ENCODE peak calls at places on chromosomes 2 and 18, in ten cellular contexts. U is pancreas, Z is choroid plexus epithelial cell, W is tibial artery, E is AG09309, S is WERI-Rb-1, L is fibroblast of mammary gland, D is lower leg skin, T is left ventricle myocardium inferior, H is uterus. P is an unnamed sample.
A peak's percentile ranks its signal among the peaks of the same experiment; 100 is the strongest.

GRCh38 chr2:36354816-36355156 is 792 bp upstream of the CRIM1 start:
- DNase-seq in W (no peak), D (no peak), H (no peak), U (no peak), E (no peak), T (no peak), Z (no peak), S (no peak), L (no peak), P (no peak)

GRCh38 chr2:5661362-5661761 is 30.8 kb upstream of the SOX11 start:
- DNase-seq in H (no peak), L (no peak), T (no peak), E (no peak), W (no peak), S (no peak), D (no peak), Z (no peak), U (no peak), P (no peak)

GRCh38 chr2:29082804-29083495 is 8.6 kb upstream of the PCARE start:
- DNase-seq in H (no peak), S (no peak), E (no peak), W (no peak), U (no peak), L (no peak), Z (no peak), D (no peak), T (no peak), P (no peak)

GRCh38 chr18:57801379-57802165 is 1.5 kb downstream of the ATP8B1 start:
- DNase-seq in H (no peak), W (peak; percentile 76), S (peak; percentile 33), E (no peak), L (no peak), T (no peak), Z (peak; percentile 28), U (peak; percentile 64), D (no peak), P (no peak)

GRCh38 chr2:36706451-36706850 is 9.9 kb downstream of the VIT start:
- DNase-seq in U (no peak), Z (no peak), H (no peak), S (no peak), L (peak; percentile 65), E (no peak), D (no peak), W (no peak), T (no peak), P (no peak)

GRCh38 chr2:74530239-74531161 is 767 bp downstream of the HTRA2 start:
- DNase-seq in D (no peak), H (no peak), U (peak; percentile 75), S (peak; percentile 66), T (no peak), L (peak; percentile 47), E (no peak), W (no peak), Z (peak; percentile 54), P (no peak)

GRCh38 chr2:190574169-190574568 is 39.6 kb upstream of the NEMP2 start:
- DNase-seq in T (no peak), H (no peak), E (no peak), L (peak; percentile 29), W (no peak), Z (peak; percentile 61), D (no peak), U (no peak), S (no peak), P (peak; percentile 62)

GRCh38 chr2:67600472-67600871 is 203.3 kb downstream of the ETAA1 start:
- DNase-seq in Z (no peak), S (no peak), E (no peak), W (no peak), H (no peak), L (no peak), T (no peak), D (no peak), U (no peak), P (no peak)

GRCh38 chr2:47354013-47354816 is 48.7 kb upstream of the MSH2 start:
- DNase-seq in W (no peak), E (no peak), L (peak; percentile 80), H (no peak), T (no peak), S (no peak), D (no peak), U (no peak), Z (peak; percentile 65), P (peak; percentile 56)
- H3K4me3 ChIP-seq in W (no peak overlapping the region), E (no peak overlapping the region), L (no peak overlapping the region), H (no peak overlapping the region), T (no peak overlapping the region), S (no peak overlapping the region), D (no peak overlapping the region), U (no peak overlapping the region), Z (no peak overlapping the region), P (no peak overlapping the region)

GRCh38 chr2:120741514-120742448 is 6.1 kb downstream of the GLI2 start:
- DNase-seq in D (no peak), W (peak; percentile 64), H (no peak), U (peak; percentile 75), E (no peak), Z (no peak), T (no peak), L (no peak), S (no peak), P (no peak)
- H3K4me3 ChIP-seq in D (peak overlapping the region; percentile 17), W (peak overlapping the region; percentile 43), H (no peak overlapping the region), U (no peak overlapping the region), E (peak overlapping the region; percentile 33), Z (peak overlapping the region; percentile 62), T (peak overlapping the region; percentile 61), L (peak overlapping the region; percentile 27), S (peak overlapping the region; percentile 33), P (no peak overlapping the region)

DNA sequence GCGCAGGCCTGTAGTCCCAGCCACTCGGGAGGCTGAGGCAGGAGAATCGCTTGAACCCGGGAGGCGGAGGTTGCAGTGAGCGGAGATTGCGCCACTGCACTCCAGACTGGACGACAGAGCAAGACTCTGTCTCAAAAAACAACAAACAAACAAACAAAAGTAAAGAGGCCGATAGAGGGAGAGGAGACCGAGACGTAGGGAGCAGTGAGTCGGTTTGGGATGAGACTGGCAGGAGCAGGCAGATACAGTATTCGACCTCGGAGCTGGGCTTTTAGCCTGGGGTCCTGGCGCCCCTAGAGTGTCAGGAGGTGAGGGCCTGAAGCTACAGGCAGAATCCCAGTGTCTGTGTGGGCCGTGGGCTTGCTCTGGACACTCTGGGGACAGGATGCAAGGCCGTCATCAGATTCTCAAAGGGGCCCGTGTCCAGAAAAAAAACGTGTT is 51.2 kb downstream of the SLC4A1AP start:
- DNase-seq in H (no peak), L (no peak), U (no peak), S (no peak), Z (no peak), W (no peak), D (no peak), E (no peak), T (no peak), P (no peak)
- H3K4me3 ChIP-seq in H (peak overlapping the region; percentile 25), L (peak overlapping the region; percentile 42), U (no peak overlapping the region), S (peak overlapping the region; percentile 63), Z (peak overlapping the region; percentile 50), W (peak overlapping the region; percentile 41), D (no peak overlapping the region), E (peak overlapping the region; percentile 27), T (peak overlapping the region; percentile 66), P (no peak overlapping the region)

GRCh38 chr18:36419913-36420531 is 122.5 kb downstream of the FHOD3 start:
- DNase-seq in E (no peak), T (no peak), U (no peak), S (no peak), L (peak; percentile 67), Z (no peak), D (no peak), H (no peak), W (no peak), P (peak; percentile 88)

GRCh38 chr18:36415606-36416005 is 118.1 kb downstream of the FHOD3 start:
- DNase-seq in T (no peak), S (no peak), Z (no peak), D (no peak), H (no peak), E (no peak), W (no peak), L (no peak), U (no peak), P (no peak)

GRCh38 chr18:36420826-36421225 is 123.3 kb downstream of the FHOD3 start:
- DNase-seq in U (no peak), Z (no peak), W (no peak), E (no peak), D (no peak), T (no peak), L (peak; percentile 60), S (no peak), H (no peak), P (no peak)

GRCh38 chr18:36424741-36425142 is 127.2 kb downstream of the FHOD3 start:
- DNase-seq in H (no peak), E (no peak), W (no peak), Z (no peak), L (no peak), T (no peak), S (no peak), D (no peak), U (no peak), P (no peak)

DNA sequence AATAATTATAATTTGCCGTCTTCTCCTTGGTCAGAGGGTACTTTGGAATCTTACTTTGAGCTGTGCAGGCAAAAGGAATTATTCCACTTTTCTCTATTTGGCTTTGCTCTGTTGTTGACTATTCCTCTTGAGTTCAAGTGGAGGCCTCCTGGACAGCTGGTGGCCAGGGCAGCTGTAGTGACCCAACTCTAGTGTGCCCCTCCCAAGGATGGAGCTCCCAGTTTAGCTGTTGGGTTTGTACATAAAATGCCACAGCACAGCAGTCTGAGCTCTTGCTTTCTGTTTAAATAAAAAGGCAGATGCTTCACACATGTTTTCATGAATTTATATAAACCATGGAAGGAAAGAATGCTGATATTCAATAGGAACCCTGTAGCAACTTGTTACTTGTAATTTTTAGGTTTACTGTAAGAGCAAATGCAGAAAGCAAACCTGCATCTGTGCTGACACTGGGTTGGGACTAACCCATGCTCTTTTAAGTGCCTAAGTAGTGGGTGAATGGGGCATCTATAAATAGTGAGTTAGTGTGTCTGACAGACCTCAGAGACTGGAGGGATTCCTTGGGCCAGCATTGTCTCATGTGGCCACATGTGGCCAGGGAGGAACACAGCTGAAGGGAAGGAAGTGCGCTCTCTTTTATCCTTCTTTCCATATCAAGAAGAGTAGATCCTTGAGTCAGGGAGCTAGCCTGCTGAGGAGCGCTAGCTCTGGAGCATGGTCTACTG is 121.8 kb downstream of the FHOD3 start:
- DNase-seq in U (no peak), T (no peak), E (no peak), S (no peak), Z (no peak), L (no peak), D (no peak), W (no peak), H (no peak), P (no peak)
- H3K4me3 ChIP-seq in U (no peak overlapping the region), T (no peak overlapping the region), E (no peak overlapping the region), S (no peak overlapping the region), Z (no peak overlapping the region), L (no peak overlapping the region), D (no peak overlapping the region), W (no peak overlapping the region), H (no peak overlapping the region), P (no peak overlapping the region)

GRCh38 chr18:79275461-79275860 is 120.3 kb upstream of the NFATC1 start:
- DNase-seq in T (no peak), L (no peak), D (no peak), S (no peak), U (no peak), H (no peak), E (no peak), Z (no peak), W (no peak), P (no peak)
- H3K4me3 ChIP-seq in T (no peak overlapping the region), L (no peak overlapping the region), D (no peak overlapping the region), S (no peak overlapping the region), U (no peak overlapping the region), H (no peak overlapping the region), E (no peak overlapping the region), Z (no peak overlapping the region), W (no peak overlapping the region), P (no peak overlapping the region)

P was measured in bronchial epithelial cell.